ENCODE peak calls at places on chromosomes 3 and 15, in four cellular contexts. One of them, this sample, is unnamed.

GRCh38 chr3:133927543-133928066 is 31.9 kb upstream of the RAB6B start:
- DNase-seq in SK-N-SH: peak; percentile 95
- DNase-seq in choroid plexus epithelial cell: no peak
- DNase-seq in CD8-positive, alpha-beta T cell: peak; percentile 57
- DNase-seq in this sample: peak; percentile 75

GRCh38 chr3:98982336-98982735 is 80.8 kb upstream of the DCBLD2 start:
- DNase-seq in choroid plexus epithelial cell: peak; percentile 48
- DNase-seq in SK-N-SH: no peak
- DNase-seq in CD8-positive, alpha-beta T cell: no peak
- DNase-seq in this sample: no peak

GRCh38 chr3:190865419-190865818 is 2.9 kb upstream of the GMNC start:
- DNase-seq in CD8-positive, alpha-beta T cell: no peak
- DNase-seq in SK-N-SH: no peak
- DNase-seq in choroid plexus epithelial cell: no peak
- DNase-seq in this sample: no peak

GRCh38 chr3:53845103-53845880 is 927 bp downstream of the CHDH start:
- DNase-seq in CD8-positive, alpha-beta T cell: no peak
- DNase-seq in SK-N-SH: no peak
- DNase-seq in choroid plexus epithelial cell: peak; percentile 41
- DNase-seq in this sample: peak; percentile 79

GRCh38 chr3:45253316-45253715 is 27.2 kb upstream of the TMEM158 start:
- DNase-seq in SK-N-SH: no peak
- DNase-seq in choroid plexus epithelial cell: no peak
- DNase-seq in CD8-positive, alpha-beta T cell: no peak
- DNase-seq in this sample: no peak

GRCh38 chr3:148697311-148698189 is at the start of gene AGTR1:
- DNase-seq in SK-N-SH: peak; percentile 80
- DNase-seq in CD8-positive, alpha-beta T cell: no peak
- DNase-seq in choroid plexus epithelial cell: peak; percentile 70
- DNase-seq in this sample: peak; percentile 59

GRCh38 chr3:112640333-112640863 is 545 bp downstream of the CCDC80 start:
- DNase-seq in SK-N-SH: peak; percentile 32
- DNase-seq in CD8-positive, alpha-beta T cell: no peak
- DNase-seq in choroid plexus epithelial cell: peak; percentile 94
- DNase-seq in this sample: no peak

GRCh38 chr3:137687181-137687880 is 76.8 kb upstream of the SOX14 start:
- DNase-seq in CD8-positive, alpha-beta T cell: no peak
- DNase-seq in choroid plexus epithelial cell: no peak
- DNase-seq in SK-N-SH: peak; percentile 38
- DNase-seq in this sample: no peak

GRCh38 chr15:62899090-62899493 is 143.5 kb upstream of the TPM1 start:
- DNase-seq in CD8-positive, alpha-beta T cell: no peak
- DNase-seq in choroid plexus epithelial cell: no peak
- DNase-seq in SK-N-SH: no peak
- DNase-seq in this sample: peak; percentile 47

GRCh38 chr3:194133661-194134230 is 2.2 kb upstream of the HES1 start:
- DNase-seq in SK-N-SH: no peak
- DNase-seq in CD8-positive, alpha-beta T cell: no peak
- DNase-seq in choroid plexus epithelial cell: peak; percentile 79
- DNase-seq in this sample: peak; percentile 63

GRCh38 chr3:105322570-105323273 is 44.0 kb upstream of the ALCAM start:
- DNase-seq in choroid plexus epithelial cell: peak; percentile 44
- DNase-seq in SK-N-SH: no peak
- DNase-seq in CD8-positive, alpha-beta T cell: no peak
- DNase-seq in this sample: no peak

GRCh38 chr3:100602506-100603444 is 6.6 kb upstream of the ADGRG7 start:
- DNase-seq in CD8-positive, alpha-beta T cell: no peak
- DNase-seq in choroid plexus epithelial cell: peak; percentile 62
- DNase-seq in SK-N-SH: no peak
- DNase-seq in this sample: no peak

GRCh38 chr3:100606894-100607512 is 2.4 kb upstream of the ADGRG7 start:
- DNase-seq in choroid plexus epithelial cell: no peak
- DNase-seq in CD8-positive, alpha-beta T cell: no peak
- DNase-seq in SK-N-SH: no peak
- DNase-seq in this sample: no peak

GRCh38 chr3:100605358-100605757 is 4.0 kb upstream of the ADGRG7 start:
- DNase-seq in CD8-positive, alpha-beta T cell: no peak
- DNase-seq in choroid plexus epithelial cell: no peak
- DNase-seq in SK-N-SH: no peak
- DNase-seq in this sample: no peak

GRCh38 chr3:100600181-100601042 is 9.0 kb upstream of the ADGRG7 start:
- DNase-seq in SK-N-SH: no peak
- DNase-seq in CD8-positive, alpha-beta T cell: no peak
- DNase-seq in choroid plexus epithelial cell: no peak
- DNase-seq in this sample: peak; percentile 4

DNA sequence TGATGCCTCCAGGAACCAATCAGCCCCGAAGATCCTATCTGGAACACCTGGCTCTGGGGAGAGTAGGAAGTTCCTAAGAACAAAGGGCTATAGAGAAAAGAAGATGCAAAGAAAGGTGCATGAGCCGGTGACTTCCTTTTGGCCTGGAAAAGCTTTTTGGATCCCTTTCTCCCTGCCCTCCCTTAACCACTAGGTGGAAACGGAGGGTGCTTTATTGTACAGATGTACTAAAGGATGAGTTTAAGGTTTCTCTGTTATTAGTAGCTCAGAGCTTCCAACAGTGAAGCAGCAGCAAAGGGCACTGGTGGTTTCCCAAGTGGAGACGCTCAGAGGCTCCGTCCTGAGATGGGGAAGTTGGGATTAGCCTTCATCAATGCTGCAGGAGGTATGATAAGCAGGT is 6.0 kb upstream of the ADGRG7 start:
- DNase-seq in CD8-positive, alpha-beta T cell: no peak
- DNase-seq in choroid plexus epithelial cell: peak; percentile 75
- DNase-seq in SK-N-SH: peak; percentile 40
- DNase-seq in this sample: peak; percentile 9
- TF ChIP-seq CTCF in CD8-positive, alpha-beta T cell: no peak
- TF ChIP-seq CTCF in choroid plexus epithelial cell: peak; percentile 82
- TF ChIP-seq CTCF in SK-N-SH: peak; percentile 62
- TF ChIP-seq CTCF in this sample: peak; percentile 34

DNA sequence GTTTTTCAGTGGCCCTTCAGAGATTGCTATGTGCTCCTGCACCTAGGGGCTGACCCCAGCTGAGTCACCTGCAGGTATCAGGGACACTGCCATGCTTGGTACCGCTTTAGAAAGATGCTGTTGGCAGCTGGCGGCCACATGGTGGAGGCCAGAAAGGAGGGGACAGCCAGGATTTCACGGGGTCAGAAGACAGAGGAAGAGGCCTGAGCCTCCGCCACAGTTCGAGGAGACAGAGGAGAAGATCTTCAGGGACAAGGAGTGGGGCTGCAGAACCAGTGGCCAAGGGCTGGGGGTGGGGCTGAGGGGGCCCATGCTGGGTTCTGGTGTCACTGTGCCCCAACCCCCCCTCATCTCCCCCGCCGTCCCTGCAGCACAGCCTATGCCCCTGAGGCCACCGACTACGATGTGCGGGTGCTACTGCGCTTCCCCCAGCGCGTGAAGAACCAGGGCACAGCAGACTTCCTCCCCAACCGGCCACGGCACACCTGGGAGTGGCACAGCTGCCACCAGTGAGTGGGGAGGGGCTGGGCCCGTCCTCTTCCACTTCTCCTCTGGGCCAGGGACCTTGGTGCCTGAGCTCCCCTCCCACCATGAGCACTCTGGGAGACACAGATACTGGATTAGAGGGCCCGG is 19.9 kb downstream of the LOXL1 start:
- DNase-seq in choroid plexus epithelial cell: no peak
- DNase-seq in CD8-positive, alpha-beta T cell: no peak
- DNase-seq in SK-N-SH: no peak
- DNase-seq in this sample: no peak
- TF ChIP-seq CTCF in choroid plexus epithelial cell: no peak
- TF ChIP-seq CTCF in CD8-positive, alpha-beta T cell: no peak
- TF ChIP-seq CTCF in SK-N-SH: no peak
- TF ChIP-seq CTCF in this sample: no peak

DNA sequence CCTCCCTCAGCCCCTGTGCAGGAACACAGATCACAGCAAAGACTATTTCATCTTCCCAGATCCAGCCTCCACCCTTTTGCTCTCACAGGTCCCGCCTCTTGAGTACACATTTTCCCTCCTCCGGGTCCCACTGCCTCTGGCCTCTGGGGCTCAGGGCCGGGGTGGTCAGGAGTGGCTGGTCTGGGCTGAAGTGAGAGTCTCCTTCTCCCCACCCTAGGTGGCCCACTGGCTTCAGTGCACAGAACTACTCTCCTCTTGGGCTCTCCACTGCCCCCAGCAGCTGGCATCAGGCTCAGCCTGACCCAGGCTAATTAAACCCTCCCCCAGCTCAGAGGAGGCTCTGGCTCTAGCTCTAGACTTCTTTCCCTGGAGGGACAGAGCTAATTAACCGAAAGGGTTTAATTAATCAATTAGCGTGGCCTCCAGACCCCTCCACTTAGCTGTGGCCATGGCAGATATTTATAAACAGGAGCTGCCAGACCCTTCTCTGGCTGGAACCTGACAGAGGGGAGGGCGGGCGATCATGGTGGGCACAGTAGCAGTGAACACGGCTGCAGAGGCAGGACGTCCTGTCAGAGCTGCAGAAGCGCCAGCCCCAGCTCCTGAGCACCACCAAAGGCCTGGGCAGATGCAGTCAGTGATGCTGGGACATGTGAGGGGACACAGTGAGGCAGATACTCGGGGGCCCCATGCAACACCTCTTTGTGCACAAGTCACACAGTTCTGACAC is 15.1 kb downstream of the DUSP7 start:
- DNase-seq in CD8-positive, alpha-beta T cell: no peak
- DNase-seq in choroid plexus epithelial cell: no peak
- DNase-seq in SK-N-SH: peak; percentile 93
- DNase-seq in this sample: no peak
- TF ChIP-seq CTCF in CD8-positive, alpha-beta T cell: no peak
- TF ChIP-seq CTCF in choroid plexus epithelial cell: peak; percentile 34
- TF ChIP-seq CTCF in SK-N-SH: peak; percentile 52
- TF ChIP-seq CTCF in this sample: no peak

GRCh38 chr15:81813215-81813614 is 232.6 kb downstream of the MEX3B start:
- DNase-seq in CD8-positive, alpha-beta T cell: no peak
- DNase-seq in choroid plexus epithelial cell: peak; percentile 47
- DNase-seq in SK-N-SH: peak; percentile 24
- DNase-seq in this sample: no peak
- TF ChIP-seq CTCF in CD8-positive, alpha-beta T cell: no peak
- TF ChIP-seq CTCF in choroid plexus epithelial cell: peak; percentile 70
- TF ChIP-seq CTCF in SK-N-SH: peak; percentile 52
- TF ChIP-seq CTCF in this sample: no peak

GRCh38 chr15:93052090-93052892 is 36.7 kb downstream of the RGMA start:
- DNase-seq in choroid plexus epithelial cell: no peak
- DNase-seq in SK-N-SH: no peak
- DNase-seq in CD8-positive, alpha-beta T cell: no peak
- DNase-seq in this sample: no peak
- TF ChIP-seq CTCF in choroid plexus epithelial cell: peak; percentile 20
- TF ChIP-seq CTCF in SK-N-SH: no peak
- TF ChIP-seq CTCF in CD8-positive, alpha-beta T cell: no peak
- TF ChIP-seq CTCF in this sample: no peak